ENCODE peak calls at places on chromosome 22, in six cellular contexts. One of them, this sample, is unnamed.

GRCh38 chr22:40829131-40829530 is 10.0 kb upstream of the SLC25A17 start:
- DNase-seq in H1: no peak
- DNase-seq in A549: no peak
- DNase-seq in SK-N-SH: no peak
- DNase-seq in HepG2: no peak
- DNase-seq in GM12878: no peak
- DNase-seq in this sample: no peak

GRCh38 chr22:24071686-24072085 is 60.6 kb downstream of the CABIN1 start:
- DNase-seq in H1: no peak
- DNase-seq in A549: no peak
- DNase-seq in SK-N-SH: no peak
- DNase-seq in HepG2: no peak
- DNase-seq in GM12878: no peak
- DNase-seq in this sample: no peak

GRCh38 chr22:49150801-49151221 is 676.9 kb downstream of the BRD1 start:
- DNase-seq in H1: no peak
- DNase-seq in A549: no peak
- DNase-seq in SK-N-SH: peak
- DNase-seq in HepG2: no peak
- DNase-seq in GM12878: no peak
- DNase-seq in this sample: no peak

GRCh38 chr22:25076281-25076680 is 123.4 kb upstream of the CRYBB3 start:
- DNase-seq in H1: no peak
- DNase-seq in A549: no peak
- DNase-seq in SK-N-SH: no peak
- DNase-seq in HepG2: no peak
- DNase-seq in GM12878: no peak
- DNase-seq in this sample: no peak

GRCh38 chr22:23984430-23984829 is 4.5 kb downstream of the GSTT2 start:
- DNase-seq in H1: peak
- DNase-seq in A549: no peak
- DNase-seq in SK-N-SH: peak
- DNase-seq in HepG2: no peak
- DNase-seq in GM12878: no peak
- DNase-seq in this sample: no peak

GRCh38 chr22:40484906-40485660 is 114.7 kb downstream of the SGSM3 start:
- DNase-seq in H1: no peak
- DNase-seq in A549: no peak
- DNase-seq in SK-N-SH: no peak
- DNase-seq in HepG2: no peak
- DNase-seq in GM12878: no peak
- DNase-seq in this sample: no peak

GRCh38 chr22:28106601-28107000 is 187.5 kb upstream of the PITPNB start:
- DNase-seq in H1: no peak
- DNase-seq in A549: no peak
- DNase-seq in SK-N-SH: no peak
- DNase-seq in HepG2: no peak
- DNase-seq in GM12878: no peak
- DNase-seq in this sample: no peak

GRCh38 chr22:34019190-34019845 is 99.0 kb upstream of the LARGE1 start:
- DNase-seq in H1: no peak
- DNase-seq in A549: no peak
- DNase-seq in SK-N-SH: no peak
- DNase-seq in HepG2: no peak
- DNase-seq in GM12878: no peak
- DNase-seq in this sample: no peak

GRCh38 chr22:41302016-41302767 is 867 bp downstream of the ZC3H7B start:
- DNase-seq in H1: peak
- DNase-seq in A549: no peak
- DNase-seq in SK-N-SH: peak
- DNase-seq in HepG2: no peak
- DNase-seq in GM12878: no peak
- DNase-seq in this sample: peak

GRCh38 chr22:50305658-50306566 is 1.5 kb downstream of the PLXNB2 start:
- DNase-seq in H1: no peak
- DNase-seq in A549: peak
- DNase-seq in SK-N-SH: peak
- DNase-seq in HepG2: no peak
- DNase-seq in GM12878: peak
- DNase-seq in this sample: peak

GRCh38 chr22:49040111-49040510 is 787.6 kb downstream of the BRD1 start:
- DNase-seq in H1: no peak
- DNase-seq in A549: no peak
- DNase-seq in SK-N-SH: no peak
- DNase-seq in HepG2: no peak
- DNase-seq in GM12878: no peak
- DNase-seq in this sample: no peak

GRCh38 chr22:34055525-34056200 is 135.4 kb upstream of the LARGE1 start:
- DNase-seq in H1: peak
- DNase-seq in A549: peak
- DNase-seq in SK-N-SH: peak
- DNase-seq in HepG2: peak
- DNase-seq in GM12878: no peak
- DNase-seq in this sample: no peak

GRCh38 chr22:42217019-42217751 is 53.3 kb downstream of the TCF20 start:
- DNase-seq in H1: no peak
- DNase-seq in A549: no peak
- DNase-seq in SK-N-SH: no peak
- DNase-seq in HepG2: no peak
- DNase-seq in GM12878: peak
- DNase-seq in this sample: no peak

GRCh38 chr22:27197071-27197470 is 539.7 kb downstream of the MIAT start:
- DNase-seq in H1: no peak
- DNase-seq in A549: no peak
- DNase-seq in SK-N-SH: no peak
- DNase-seq in HepG2: no peak
- DNase-seq in GM12878: no peak
- DNase-seq in this sample: no peak

GRCh38 chr22:32255726-32256125 is 579 bp upstream of the SLC5A4 start:
- DNase-seq in H1: no peak
- DNase-seq in A549: no peak
- DNase-seq in SK-N-SH: no peak
- DNase-seq in HepG2: no peak
- DNase-seq in GM12878: no peak
- DNase-seq in this sample: no peak

GRCh38 chr22:47841166-47841565 is 1078.7 kb downstream of the TBC1D22A start:
- DNase-seq in H1: no peak
- DNase-seq in A549: no peak
- DNase-seq in SK-N-SH: no peak
- DNase-seq in HepG2: no peak
- DNase-seq in GM12878: no peak
- DNase-seq in this sample: no peak

GRCh38 chr22:47837703-47838102 is 1075.3 kb downstream of the TBC1D22A start:
- DNase-seq in H1: peak
- DNase-seq in A549: no peak
- DNase-seq in SK-N-SH: peak
- DNase-seq in HepG2: peak
- DNase-seq in GM12878: no peak
- DNase-seq in this sample: peak

GRCh38 chr22:47836957-47837356 is 1074.5 kb downstream of the TBC1D22A start:
- DNase-seq in H1: no peak
- DNase-seq in A549: no peak
- DNase-seq in SK-N-SH: no peak
- DNase-seq in HepG2: no peak
- DNase-seq in GM12878: no peak
- DNase-seq in this sample: no peak

GRCh38 chr22:47839586-47840245 is 1077.3 kb downstream of the TBC1D22A start:
- DNase-seq in H1: no peak
- DNase-seq in A549: no peak
- DNase-seq in SK-N-SH: no peak
- DNase-seq in HepG2: no peak
- DNase-seq in GM12878: no peak
- DNase-seq in this sample: no peak

DNA sequence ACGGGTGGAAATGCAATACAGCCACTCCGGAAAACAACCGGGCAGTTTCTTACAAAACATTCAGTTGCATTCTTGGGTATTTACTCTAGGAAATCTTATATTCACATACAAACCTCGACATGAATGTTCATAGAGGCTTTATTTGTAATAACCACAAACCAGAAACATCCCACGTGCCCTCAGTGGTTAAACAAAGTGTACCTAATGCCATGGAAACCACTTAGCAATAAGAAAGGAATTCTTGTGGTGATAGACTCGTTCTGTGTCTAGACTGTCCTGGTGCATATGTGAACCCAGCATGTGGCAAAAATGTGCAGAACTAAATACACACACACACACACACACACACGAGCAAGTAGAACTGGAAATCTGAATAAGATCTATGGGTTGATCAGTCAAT is 1073.3 kb downstream of the TBC1D22A start:
- DNase-seq in H1: no peak
- DNase-seq in A549: no peak
- DNase-seq in SK-N-SH: no peak
- DNase-seq in HepG2: peak
- DNase-seq in GM12878: no peak
- DNase-seq in this sample: no peak
- TF ChIP-seq CHD2 in H1: no peak
- TF ChIP-seq CHD2 in A549: no peak
- TF ChIP-seq CHD2 in SK-N-SH: no peak
- TF ChIP-seq CHD2 in HepG2: no peak
- TF ChIP-seq CHD2 in GM12878: no peak
- TF ChIP-seq CHD2 in this sample: no peak

DNA sequence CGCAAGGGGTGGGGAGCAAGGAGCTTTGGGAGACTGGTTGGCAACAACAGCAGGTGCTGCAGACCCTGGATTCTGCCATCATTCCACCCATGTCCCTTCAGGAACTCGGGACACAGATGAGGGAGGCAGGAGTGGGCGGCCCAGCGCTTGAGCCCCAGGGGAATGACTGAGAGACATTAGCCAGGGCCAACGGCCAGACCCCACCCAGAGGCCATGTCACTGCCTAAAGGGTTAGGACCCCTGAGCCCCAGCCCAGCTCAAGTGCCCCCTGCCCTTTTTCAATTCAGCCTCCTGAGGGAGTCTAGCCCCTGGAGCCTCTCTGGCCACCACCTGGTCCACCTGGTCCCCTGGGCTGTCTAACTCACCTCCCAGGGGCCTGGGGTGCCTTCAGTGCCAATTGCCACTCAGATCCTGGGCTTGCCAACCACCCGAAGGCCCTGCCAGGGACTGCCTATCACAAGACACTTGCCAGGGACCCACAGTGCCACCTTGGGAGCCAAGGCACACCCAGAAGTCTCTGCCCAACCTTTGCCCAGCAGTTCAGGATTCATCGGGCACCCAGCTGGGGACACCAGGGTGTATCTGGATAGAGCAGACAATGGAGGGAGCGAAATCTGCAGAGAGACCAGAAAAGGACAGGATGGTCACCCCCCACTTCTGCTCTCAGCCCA is 16.6 kb downstream of the MFNG start:
- DNase-seq in H1: no peak
- DNase-seq in A549: no peak
- DNase-seq in SK-N-SH: no peak
- DNase-seq in HepG2: no peak
- DNase-seq in GM12878: no peak
- DNase-seq in this sample: no peak
- TF ChIP-seq CHD2 in H1: no peak
- TF ChIP-seq CHD2 in A549: no peak
- TF ChIP-seq CHD2 in SK-N-SH: no peak
- TF ChIP-seq CHD2 in HepG2: no peak
- TF ChIP-seq CHD2 in GM12878: no peak
- TF ChIP-seq CHD2 in this sample: no peak

GRCh38 chr22:45859231-45860161 is 117.5 kb downstream of the WNT7B start:
- DNase-seq in H1: no peak
- DNase-seq in A549: peak
- DNase-seq in SK-N-SH: no peak
- DNase-seq in HepG2: peak
- DNase-seq in GM12878: no peak
- DNase-seq in this sample: no peak

GRCh38 chr22:45860201-45860600 is 116.8 kb downstream of the WNT7B start:
- DNase-seq in H1: no peak
- DNase-seq in A549: no peak
- DNase-seq in SK-N-SH: no peak
- DNase-seq in HepG2: no peak
- DNase-seq in GM12878: no peak
- DNase-seq in this sample: no peak

GRCh38 chr22:45863981-45864751 is 112.8 kb downstream of the WNT7B start:
- DNase-seq in H1: peak
- DNase-seq in A549: peak
- DNase-seq in SK-N-SH: peak
- DNase-seq in HepG2: peak
- DNase-seq in GM12878: no peak
- DNase-seq in this sample: peak

GRCh38 chr22:45857519-45857918 is 119.4 kb downstream of the WNT7B start:
- DNase-seq in H1: no peak
- DNase-seq in A549: no peak
- DNase-seq in SK-N-SH: no peak
- DNase-seq in HepG2: no peak
- DNase-seq in GM12878: no peak
- DNase-seq in this sample: no peak

DNA sequence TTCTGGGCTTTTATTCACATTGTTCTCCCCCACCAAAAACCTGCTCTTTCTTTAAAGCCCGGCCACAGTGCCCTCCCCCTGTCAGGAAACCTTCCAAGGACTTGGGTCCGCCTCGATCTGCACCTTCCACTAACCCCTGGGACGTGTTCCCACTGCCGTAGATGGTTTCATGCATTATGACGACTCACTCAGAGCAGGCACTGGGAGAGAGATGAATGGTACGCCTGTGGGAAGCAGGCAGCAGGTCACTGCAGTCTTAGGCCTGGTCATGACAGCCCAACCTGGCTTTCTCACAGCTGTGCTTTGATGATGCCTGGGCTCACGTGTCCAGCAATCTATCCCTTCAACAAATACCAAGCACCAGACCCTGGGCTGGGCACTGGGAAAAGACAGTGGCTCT is 115.7 kb downstream of the WNT7B start:
- DNase-seq in H1: no peak
- DNase-seq in A549: no peak
- DNase-seq in SK-N-SH: no peak
- DNase-seq in HepG2: no peak
- DNase-seq in GM12878: no peak
- DNase-seq in this sample: no peak
- TF ChIP-seq CHD2 in H1: no peak
- TF ChIP-seq CHD2 in A549: no peak
- TF ChIP-seq CHD2 in SK-N-SH: no peak
- TF ChIP-seq CHD2 in HepG2: no peak
- TF ChIP-seq CHD2 in GM12878: no peak
- TF ChIP-seq CHD2 in this sample: no peak

GRCh38 chr22:46467006-46467405 is 70.4 kb downstream of the CELSR1 start:
- DNase-seq in H1: no peak
- DNase-seq in A549: no peak
- DNase-seq in SK-N-SH: no peak
- DNase-seq in HepG2: no peak
- DNase-seq in GM12878: no peak
- DNase-seq in this sample: no peak

GRCh38 chr22:46466255-46466676 is 71.2 kb downstream of the CELSR1 start:
- DNase-seq in H1: no peak
- DNase-seq in A549: no peak
- DNase-seq in SK-N-SH: no peak
- DNase-seq in HepG2: no peak
- DNase-seq in GM12878: no peak
- DNase-seq in this sample: no peak

GRCh38 chr22:46465348-46465725 is 72.1 kb downstream of the CELSR1 start:
- DNase-seq in H1: no peak
- DNase-seq in A549: no peak
- DNase-seq in SK-N-SH: no peak
- DNase-seq in HepG2: no peak
- DNase-seq in GM12878: no peak
- DNase-seq in this sample: no peak

GRCh38 chr22:46464701-46465347 is 72.6 kb downstream of the CELSR1 start:
- DNase-seq in H1: no peak
- DNase-seq in A549: no peak
- DNase-seq in SK-N-SH: no peak
- DNase-seq in HepG2: no peak
- DNase-seq in GM12878: no peak
- DNase-seq in this sample: no peak

GRCh38 chr22:46465793-46466192 is 71.6 kb downstream of the CELSR1 start:
- DNase-seq in H1: no peak
- DNase-seq in A549: no peak
- DNase-seq in SK-N-SH: no peak
- DNase-seq in HepG2: no peak
- DNase-seq in GM12878: no peak
- DNase-seq in this sample: no peak
- TF ChIP-seq CHD2 in H1: no peak
- TF ChIP-seq CHD2 in A549: no peak
- TF ChIP-seq CHD2 in SK-N-SH: no peak
- TF ChIP-seq CHD2 in HepG2: no peak
- TF ChIP-seq CHD2 in GM12878: no peak
- TF ChIP-seq CHD2 in this sample: no peak

This sample was measured in K562.